ENCODE peak calls at places on chromosome 2, in four cellular contexts. One of them, this sample, is unnamed.

GRCh38 chr2:3461781-3462492 is 57.4 kb downstream of the ADI1 start:
- DNase-seq in HepG2: peak; percentile 69
- DNase-seq in GM12865: peak; percentile 82
- DNase-seq in coronary artery: no peak
- DNase-seq in this sample: peak; percentile 70

GRCh38 chr2:153595939-153596338 is 117.4 kb upstream of the RPRM start:
- DNase-seq in HepG2: no peak
- DNase-seq in coronary artery: no peak
- DNase-seq in GM12865: peak; percentile 4
- DNase-seq in this sample: no peak

GRCh38 chr2:165238295-165238694 is 919 bp upstream of the SCN2A start:
- DNase-seq in coronary artery: no peak
- DNase-seq in HepG2: no peak
- DNase-seq in GM12865: peak; percentile 5
- DNase-seq in this sample: peak; percentile 56

GRCh38 chr2:58434692-58435091 is 193.6 kb upstream of the FANCL start:
- DNase-seq in HepG2: no peak
- DNase-seq in coronary artery: no peak
- DNase-seq in GM12865: no peak
- DNase-seq in this sample: no peak

GRCh38 chr2:160420711-160421110 is 72.9 kb downstream of the RBMS1 start:
- DNase-seq in HepG2: no peak
- DNase-seq in GM12865: no peak
- DNase-seq in coronary artery: no peak
- DNase-seq in this sample: no peak

GRCh38 chr2:57776916-57777315 is 269.7 kb upstream of the VRK2 start:
- DNase-seq in coronary artery: no peak
- DNase-seq in HepG2: no peak
- DNase-seq in GM12865: no peak
- DNase-seq in this sample: no peak

GRCh38 chr2:11127791-11128190 is 27.5 kb upstream of the SLC66A3 start:
- DNase-seq in GM12865: no peak
- DNase-seq in HepG2: no peak
- DNase-seq in coronary artery: no peak
- DNase-seq in this sample: no peak

GRCh38 chr2:142714600-142714999 is 162.9 kb upstream of the KYNU start:
- DNase-seq in HepG2: no peak
- DNase-seq in GM12865: peak; percentile 30
- DNase-seq in coronary artery: no peak
- DNase-seq in this sample: no peak

GRCh38 chr2:169093535-169093934 is 24.2 kb downstream of the DHRS9 start:
- DNase-seq in coronary artery: no peak
- DNase-seq in GM12865: no peak
- DNase-seq in HepG2: no peak
- DNase-seq in this sample: no peak

GRCh38 chr2:169303579-169304285 is 58.6 kb downstream of the LRP2 start:
- DNase-seq in HepG2: no peak
- DNase-seq in coronary artery: no peak
- DNase-seq in GM12865: no peak
- DNase-seq in this sample: no peak

GRCh38 chr2:148209598-148209997 is 188.7 kb downstream of the MBD5 start:
- DNase-seq in coronary artery: no peak
- DNase-seq in GM12865: peak; percentile 6
- DNase-seq in HepG2: peak; percentile 48
- DNase-seq in this sample: no peak

GRCh38 chr2:58261215-58261614 is 20.1 kb upstream of the FANCL start:
- DNase-seq in GM12865: no peak
- DNase-seq in HepG2: peak; percentile 51
- DNase-seq in coronary artery: no peak
- DNase-seq in this sample: no peak

GRCh38 chr2:226661789-226662545 is 137.7 kb downstream of the IRS1 start:
- DNase-seq in GM12865: no peak
- DNase-seq in HepG2: no peak
- DNase-seq in coronary artery: no peak
- DNase-seq in this sample: peak; percentile 69

GRCh38 chr2:189260361-189260761 is 80.8 kb upstream of the COL5A2 start:
- DNase-seq in HepG2: no peak
- DNase-seq in coronary artery: no peak
- DNase-seq in GM12865: peak; percentile 13
- DNase-seq in this sample: no peak

DNA sequence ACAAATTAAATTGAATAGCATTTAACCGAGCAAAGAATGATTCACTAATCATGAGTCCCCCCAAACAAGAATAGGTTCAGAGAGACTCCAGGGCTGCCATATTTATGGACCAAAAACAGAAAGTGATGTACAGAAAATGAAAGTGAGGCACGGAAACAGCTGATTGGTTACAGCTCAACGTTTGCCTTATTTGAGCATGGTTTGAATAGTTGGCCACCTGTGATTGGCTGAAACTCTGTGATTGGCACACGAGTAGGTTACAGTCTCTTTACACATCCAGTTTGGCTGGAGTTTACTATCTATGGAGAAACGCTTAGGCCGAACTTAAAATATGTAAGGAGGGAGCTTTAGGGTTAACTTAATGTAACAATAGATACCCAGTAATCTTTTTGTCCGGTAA is 27.0 kb upstream of the DPYSL5 start:
- DNase-seq in HepG2: no peak
- DNase-seq in coronary artery: no peak
- DNase-seq in GM12865: peak; percentile 19
- DNase-seq in this sample: no peak
- TF ChIP-seq CTCF in HepG2: no peak
- TF ChIP-seq CTCF in coronary artery: no peak
- TF ChIP-seq CTCF in GM12865: no peak
- TF ChIP-seq CTCF in this sample: no peak

GRCh38 chr2:37654932-37655331 is 16.5 kb downstream of the CDC42EP3 start:
- DNase-seq in HepG2: no peak
- DNase-seq in GM12865: peak; percentile 94
- DNase-seq in coronary artery: no peak
- DNase-seq in this sample: peak; percentile 62
- H3K4me3 ChIP-seq in HepG2: no peak overlapping the region
- H3K4me3 ChIP-seq in GM12865: peak overlapping the region; percentile 58
- H3K4me3 ChIP-seq in coronary artery: peak overlapping the region; percentile 51
- H3K4me3 ChIP-seq in this sample: no peak overlapping the region

DNA sequence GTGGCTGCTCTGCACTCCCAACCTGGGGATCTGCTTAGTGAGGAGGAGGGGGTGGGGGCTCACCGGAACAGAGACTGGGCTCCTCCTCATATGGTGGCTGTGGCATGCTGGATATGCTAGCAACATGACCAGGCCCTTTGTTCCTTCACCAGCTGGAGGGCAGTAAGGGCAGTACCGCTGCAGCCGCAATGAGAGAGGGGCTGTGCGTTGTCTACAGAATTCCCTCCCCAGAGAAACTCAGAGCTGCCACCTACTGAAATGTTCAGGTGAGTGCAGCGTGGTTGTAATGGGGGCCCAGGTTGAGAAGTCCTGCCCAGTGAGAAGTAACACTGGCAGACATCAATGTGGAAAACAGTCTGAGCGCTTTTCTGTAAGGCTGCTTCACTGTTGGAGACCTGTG is 1211.9 kb upstream of the NXPH2 start:
- DNase-seq in GM12865: no peak
- DNase-seq in coronary artery: no peak
- DNase-seq in HepG2: peak; percentile 56
- DNase-seq in this sample: no peak
- TF ChIP-seq CTCF in GM12865: no peak
- TF ChIP-seq CTCF in coronary artery: no peak
- TF ChIP-seq CTCF in HepG2: peak; percentile 59
- TF ChIP-seq CTCF in this sample: no peak

GRCh38 chr2:1078326-1078885 is 127.8 kb downstream of the SNTG2 start:
- DNase-seq in coronary artery: no peak
- DNase-seq in HepG2: no peak
- DNase-seq in GM12865: no peak
- DNase-seq in this sample: no peak
- H3K4me3 ChIP-seq in coronary artery: no peak overlapping the region
- H3K4me3 ChIP-seq in HepG2: no peak overlapping the region
- H3K4me3 ChIP-seq in GM12865: no peak overlapping the region
- H3K4me3 ChIP-seq in this sample: no peak overlapping the region

DNA sequence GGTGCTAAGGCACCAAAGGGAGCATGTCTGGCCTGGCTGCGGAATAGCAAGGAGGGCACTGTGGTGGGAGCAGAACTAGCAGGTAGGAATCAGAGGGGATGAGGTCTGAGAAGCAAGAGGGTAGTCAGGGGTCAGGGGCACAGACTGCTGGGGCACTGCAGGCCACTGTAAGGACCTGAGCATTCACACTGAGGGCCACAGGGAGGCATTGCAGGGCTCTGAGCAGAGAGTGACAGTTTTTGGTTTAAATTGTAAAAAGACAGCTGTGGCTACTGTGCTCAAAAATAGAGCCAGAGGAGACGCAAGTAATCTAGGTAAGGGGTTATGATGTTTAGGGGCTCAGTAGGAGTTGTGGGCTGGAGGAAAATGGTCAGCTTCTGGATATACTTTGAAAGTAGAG is 41.5 kb downstream of the ARHGAP25 start:
- DNase-seq in GM12865: peak; percentile 33
- DNase-seq in HepG2: no peak
- DNase-seq in coronary artery: no peak
- DNase-seq in this sample: no peak
- TF ChIP-seq CTCF in GM12865: no peak
- TF ChIP-seq CTCF in HepG2: no peak
- TF ChIP-seq CTCF in coronary artery: no peak
- TF ChIP-seq CTCF in this sample: no peak

GRCh38 chr2:27356382-27357181 is at the start of gene GTF3C2:
- DNase-seq in coronary artery: peak; percentile 97
- DNase-seq in GM12865: peak; percentile 98
- DNase-seq in HepG2: peak; percentile 99
- DNase-seq in this sample: peak; percentile 98

GRCh38 chr2:27353762-27354596 is 2.6 kb downstream of the GTF3C2 start:
- DNase-seq in coronary artery: no peak
- DNase-seq in HepG2: peak; percentile 88
- DNase-seq in GM12865: no peak
- DNase-seq in this sample: peak; percentile 26

GRCh38 chr2:27356056-27356381 is 545 bp downstream of the GTF3C2 start:
- DNase-seq in coronary artery: no peak
- DNase-seq in GM12865: no peak
- DNase-seq in HepG2: peak; percentile 80
- DNase-seq in this sample: peak; percentile 43

GRCh38 chr2:27351802-27352598 is 4.6 kb downstream of the GTF3C2 start:
- DNase-seq in GM12865: no peak
- DNase-seq in coronary artery: no peak
- DNase-seq in HepG2: no peak
- DNase-seq in this sample: no peak

GRCh38 chr2:27354597-27354927 is 2.0 kb downstream of the GTF3C2 start:
- DNase-seq in GM12865: no peak
- DNase-seq in HepG2: no peak
- DNase-seq in coronary artery: no peak
- DNase-seq in this sample: no peak
- H3K4me3 ChIP-seq in GM12865: no peak overlapping the region
- H3K4me3 ChIP-seq in HepG2: no peak overlapping the region
- H3K4me3 ChIP-seq in coronary artery: no peak overlapping the region
- H3K4me3 ChIP-seq in this sample: no peak overlapping the region

DNA sequence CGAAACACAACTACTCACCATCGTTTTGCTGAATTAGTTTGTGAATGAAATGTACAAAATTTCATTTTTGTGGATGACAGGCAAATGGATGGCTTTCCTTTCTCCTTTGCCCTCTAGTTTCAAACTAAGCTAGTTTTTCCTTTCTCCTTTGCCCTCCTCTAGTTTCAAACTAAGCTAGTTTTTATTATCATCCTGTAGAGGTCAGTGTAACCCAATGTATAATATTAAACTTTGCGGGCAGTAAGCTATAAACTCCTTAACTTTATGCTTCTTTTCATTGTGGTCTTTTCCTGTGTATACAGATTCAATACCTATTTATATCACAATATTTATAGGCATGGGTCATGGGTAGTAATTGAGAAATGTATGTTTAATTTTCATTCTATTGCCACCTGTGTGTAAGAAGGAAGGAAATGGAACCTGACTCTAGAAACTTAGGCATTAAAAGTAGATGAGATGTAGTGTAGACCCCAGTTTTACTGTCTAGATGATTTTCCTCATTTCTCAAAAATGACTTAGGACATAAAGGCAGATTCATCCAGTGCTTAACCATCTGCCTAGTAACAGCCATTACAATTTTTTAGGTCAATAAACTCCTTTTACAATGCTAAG is 58.1 kb downstream of the MAP3K19 start:
- DNase-seq in coronary artery: no peak
- DNase-seq in HepG2: peak; percentile 33
- DNase-seq in GM12865: peak; percentile 9
- DNase-seq in this sample: peak; percentile 61
- TF ChIP-seq CTCF in coronary artery: no peak
- TF ChIP-seq CTCF in HepG2: peak; percentile 58
- TF ChIP-seq CTCF in GM12865: peak; percentile 8
- TF ChIP-seq CTCF in this sample: peak; percentile 48

GRCh38 chr2:218010838-218011616 is 8.2 kb upstream of the TNS1 start:
- DNase-seq in HepG2: no peak
- DNase-seq in coronary artery: no peak
- DNase-seq in GM12865: no peak
- DNase-seq in this sample: no peak
- H3K4me3 ChIP-seq in HepG2: no peak overlapping the region
- H3K4me3 ChIP-seq in coronary artery: peak overlapping the region; percentile 87
- H3K4me3 ChIP-seq in GM12865: no peak overlapping the region
- H3K4me3 ChIP-seq in this sample: peak overlapping the region; percentile 80

This sample was measured in fibroblast of the aortic adventitia.